ENCODE peak calls at places on chromosomes 1 and 21, in seven cellular contexts. One of them, this sample, is unnamed.

GRCh38 chr1:66542811-66543767 is 9.1 kb downstream of the SGIP1 start:
- DNase-seq in AG10803: peak
- DNase-seq in uterus: peak
- DNase-seq in hepatocyte: peak
- DNase-seq in adrenal gland: peak
- DNase-seq in colonic mucosa: peak
- DNase-seq in mammary epithelial cell: peak
- DNase-seq in this sample: no peak

GRCh38 chr1:29162476-29163138 is 19.1 kb downstream of the SRSF4 start:
- DNase-seq in hepatocyte: no peak
- DNase-seq in colonic mucosa: no peak
- DNase-seq in mammary epithelial cell: no peak
- DNase-seq in AG10803: peak
- DNase-seq in uterus: no peak
- DNase-seq in adrenal gland: peak
- DNase-seq in this sample: no peak

GRCh38 chr1:7280257-7280656 is 490.8 kb upstream of the VAMP3 start:
- DNase-seq in adrenal gland: no peak
- DNase-seq in AG10803: no peak
- DNase-seq in hepatocyte: no peak
- DNase-seq in mammary epithelial cell: no peak
- DNase-seq in colonic mucosa: peak
- DNase-seq in uterus: no peak
- DNase-seq in this sample: no peak

GRCh38 chr21:46605759-46606426 is 1.0 kb upstream of the S100B start:
- DNase-seq in uterus: no peak
- DNase-seq in adrenal gland: peak
- DNase-seq in mammary epithelial cell: no peak
- DNase-seq in hepatocyte: no peak
- DNase-seq in colonic mucosa: no peak
- DNase-seq in AG10803: no peak
- DNase-seq in this sample: peak

GRCh38 chr1:38455829-38456563 is 403.6 kb downstream of the RRAGC start:
- DNase-seq in hepatocyte: no peak
- DNase-seq in colonic mucosa: no peak
- DNase-seq in adrenal gland: peak
- DNase-seq in mammary epithelial cell: no peak
- DNase-seq in AG10803: no peak
- DNase-seq in uterus: no peak
- DNase-seq in this sample: no peak

GRCh38 chr1:193537266-193538003 is 351.0 kb upstream of the B3GALT2 start:
- DNase-seq in adrenal gland: no peak
- DNase-seq in uterus: no peak
- DNase-seq in hepatocyte: no peak
- DNase-seq in AG10803: no peak
- DNase-seq in colonic mucosa: no peak
- DNase-seq in mammary epithelial cell: no peak
- DNase-seq in this sample: peak

GRCh38 chr1:58679463-58679862 is 20.4 kb downstream of the MYSM1 start:
- DNase-seq in uterus: no peak
- DNase-seq in mammary epithelial cell: no peak
- DNase-seq in AG10803: no peak
- DNase-seq in hepatocyte: no peak
- DNase-seq in adrenal gland: no peak
- DNase-seq in colonic mucosa: no peak
- DNase-seq in this sample: no peak

GRCh38 chr1:74689800-74690696 is 16.5 kb upstream of the ERICH3 start:
- DNase-seq in mammary epithelial cell: peak
- DNase-seq in hepatocyte: peak
- DNase-seq in AG10803: peak
- DNase-seq in uterus: peak
- DNase-seq in colonic mucosa: peak
- DNase-seq in adrenal gland: peak
- DNase-seq in this sample: peak

GRCh38 chr1:15155760-15156743 is 2.5 kb downstream of the TMEM51 start:
- DNase-seq in hepatocyte: no peak
- DNase-seq in AG10803: no peak
- DNase-seq in colonic mucosa: no peak
- DNase-seq in adrenal gland: no peak
- DNase-seq in uterus: no peak
- DNase-seq in mammary epithelial cell: no peak
- DNase-seq in this sample: no peak

GRCh38 chr1:58251415-58252073 is 295.0 kb downstream of the OMA1 start:
- DNase-seq in mammary epithelial cell: no peak
- DNase-seq in hepatocyte: peak
- DNase-seq in AG10803: no peak
- DNase-seq in uterus: no peak
- DNase-seq in colonic mucosa: no peak
- DNase-seq in adrenal gland: no peak
- DNase-seq in this sample: no peak

GRCh38 chr1:24362416-24362815 is 43.3 kb downstream of the GRHL3 start:
- DNase-seq in hepatocyte: no peak
- DNase-seq in AG10803: no peak
- DNase-seq in mammary epithelial cell: no peak
- DNase-seq in uterus: no peak
- DNase-seq in colonic mucosa: no peak
- DNase-seq in adrenal gland: no peak
- DNase-seq in this sample: no peak

GRCh38 chr21:21921410-21922232 is 923.4 kb downstream of the NCAM2 start:
- DNase-seq in mammary epithelial cell: no peak
- DNase-seq in adrenal gland: no peak
- DNase-seq in AG10803: peak
- DNase-seq in colonic mucosa: no peak
- DNase-seq in hepatocyte: peak
- DNase-seq in uterus: no peak
- DNase-seq in this sample: no peak

GRCh38 chr1:245807954-245808719 is 653.4 kb downstream of the KIF26B start:
- DNase-seq in colonic mucosa: no peak
- DNase-seq in adrenal gland: no peak
- DNase-seq in uterus: no peak
- DNase-seq in AG10803: no peak
- DNase-seq in hepatocyte: no peak
- DNase-seq in mammary epithelial cell: no peak
- DNase-seq in this sample: no peak

GRCh38 chr1:2890221-2890850 is 88.8 kb upstream of the TTC34 start:
- DNase-seq in adrenal gland: no peak
- DNase-seq in mammary epithelial cell: no peak
- DNase-seq in colonic mucosa: no peak
- DNase-seq in AG10803: no peak
- DNase-seq in hepatocyte: no peak
- DNase-seq in uterus: no peak
- DNase-seq in this sample: no peak
- H3K4me3 ChIP-seq in adrenal gland: no peak
- H3K4me3 ChIP-seq in mammary epithelial cell: no peak
- H3K4me3 ChIP-seq in colonic mucosa: no peak
- H3K4me3 ChIP-seq in AG10803: no peak
- H3K4me3 ChIP-seq in hepatocyte: no peak
- H3K4me3 ChIP-seq in uterus: no peak
- H3K4me3 ChIP-seq in this sample: no peak

GRCh38 chr1:31939484-31940329 is 1.5 kb upstream of the PTP4A2 start:
- DNase-seq in hepatocyte: peak
- DNase-seq in mammary epithelial cell: peak
- DNase-seq in AG10803: peak
- DNase-seq in adrenal gland: peak
- DNase-seq in uterus: peak
- DNase-seq in colonic mucosa: peak
- DNase-seq in this sample: peak
- TF ChIP-seq CTCF in hepatocyte: peak
- TF ChIP-seq CTCF in mammary epithelial cell: peak
- TF ChIP-seq CTCF in AG10803: peak
- TF ChIP-seq CTCF in adrenal gland: peak
- TF ChIP-seq CTCF in uterus: peak
- TF ChIP-seq CTCF in colonic mucosa: peak
- TF ChIP-seq CTCF in this sample: peak

GRCh38 chr1:3070304-3070653 is 1.3 kb downstream of the PRDM16 start:
- DNase-seq in AG10803: no peak
- DNase-seq in mammary epithelial cell: no peak
- DNase-seq in hepatocyte: no peak
- DNase-seq in colonic mucosa: no peak
- DNase-seq in uterus: no peak
- DNase-seq in adrenal gland: no peak
- DNase-seq in this sample: no peak
- H3K4me3 ChIP-seq in AG10803: peak
- H3K4me3 ChIP-seq in mammary epithelial cell: peak
- H3K4me3 ChIP-seq in hepatocyte: peak
- H3K4me3 ChIP-seq in colonic mucosa: peak
- H3K4me3 ChIP-seq in uterus: peak
- H3K4me3 ChIP-seq in adrenal gland: peak
- H3K4me3 ChIP-seq in this sample: no peak

GRCh38 chr1:107467286-107467685 is 326.4 kb downstream of the NTNG1 start:
- DNase-seq in uterus: no peak
- DNase-seq in adrenal gland: no peak
- DNase-seq in colonic mucosa: no peak
- DNase-seq in hepatocyte: no peak
- DNase-seq in mammary epithelial cell: no peak
- DNase-seq in AG10803: peak
- DNase-seq in this sample: no peak

GRCh38 chr1:107460009-107460408 is 319.2 kb downstream of the NTNG1 start:
- DNase-seq in hepatocyte: no peak
- DNase-seq in uterus: no peak
- DNase-seq in mammary epithelial cell: no peak
- DNase-seq in AG10803: no peak
- DNase-seq in colonic mucosa: no peak
- DNase-seq in adrenal gland: no peak
- DNase-seq in this sample: no peak

GRCh38 chr1:107459204-107459904 is 318.5 kb downstream of the NTNG1 start:
- DNase-seq in AG10803: no peak
- DNase-seq in uterus: no peak
- DNase-seq in colonic mucosa: no peak
- DNase-seq in hepatocyte: no peak
- DNase-seq in mammary epithelial cell: no peak
- DNase-seq in adrenal gland: no peak
- DNase-seq in this sample: no peak

GRCh38 chr1:107467811-107468210 is 327.0 kb downstream of the NTNG1 start:
- DNase-seq in colonic mucosa: no peak
- DNase-seq in adrenal gland: no peak
- DNase-seq in AG10803: no peak
- DNase-seq in uterus: no peak
- DNase-seq in mammary epithelial cell: no peak
- DNase-seq in hepatocyte: no peak
- DNase-seq in this sample: no peak

GRCh38 chr1:107464827-107465226 is 324.0 kb downstream of the NTNG1 start:
- DNase-seq in mammary epithelial cell: no peak
- DNase-seq in uterus: no peak
- DNase-seq in hepatocyte: no peak
- DNase-seq in adrenal gland: no peak
- DNase-seq in AG10803: no peak
- DNase-seq in colonic mucosa: no peak
- DNase-seq in this sample: no peak
- TF ChIP-seq CTCF in mammary epithelial cell: peak
- TF ChIP-seq CTCF in uterus: no peak
- TF ChIP-seq CTCF in hepatocyte: peak
- TF ChIP-seq CTCF in adrenal gland: no peak
- TF ChIP-seq CTCF in AG10803: peak
- TF ChIP-seq CTCF in colonic mucosa: no peak
- TF ChIP-seq CTCF in this sample: peak

GRCh38 chr1:26999440-26999987 is 6.0 kb downstream of the TRNP1 start:
- DNase-seq in hepatocyte: peak
- DNase-seq in mammary epithelial cell: peak
- DNase-seq in adrenal gland: peak
- DNase-seq in AG10803: peak
- DNase-seq in colonic mucosa: no peak
- DNase-seq in uterus: peak
- DNase-seq in this sample: no peak
- H3K4me3 ChIP-seq in hepatocyte: no peak
- H3K4me3 ChIP-seq in mammary epithelial cell: no peak
- H3K4me3 ChIP-seq in adrenal gland: no peak
- H3K4me3 ChIP-seq in AG10803: no peak
- H3K4me3 ChIP-seq in colonic mucosa: no peak
- H3K4me3 ChIP-seq in uterus: no peak
- H3K4me3 ChIP-seq in this sample: no peak